ENCODE peak calls at places on chromosomes 4 and X, in eight cellular contexts. One of them, this sample, is unnamed.

GRCh38 chrX:136168929-136169735 is 21.8 kb downstream of the FHL1 start:
- DNase-seq in SHP77 treated with DMSO at 0.1 percent for 48 hours: no peak
- DNase-seq in retina: peak; percentile 54
- DNase-seq in T-helper 1 cell: no peak
- DNase-seq in non-pigmented ciliary epithelial cell: peak; percentile 69
- DNase-seq in cortex of kidney: no peak
- DNase-seq in neural progenitor cell: peak; percentile 84
- DNase-seq in amygdala: no peak
- DNase-seq in this sample: no peak

GRCh38 chrX:110003167-110004156 is 548 bp downstream of the TMEM164 start:
- DNase-seq in non-pigmented ciliary epithelial cell: no peak
- DNase-seq in cortex of kidney: no peak
- DNase-seq in amygdala: no peak
- DNase-seq in T-helper 1 cell: no peak
- DNase-seq in SHP77 treated with DMSO at 0.1 percent for 48 hours: no peak
- DNase-seq in retina: peak; percentile 47
- DNase-seq in neural progenitor cell: no peak
- DNase-seq in this sample: no peak

GRCh38 chrX:130637591-130637990 is 235.8 kb downstream of the RBMX2 start:
- DNase-seq in T-helper 1 cell: no peak
- DNase-seq in retina: no peak
- DNase-seq in cortex of kidney: no peak
- DNase-seq in SHP77 treated with DMSO at 0.1 percent for 48 hours: no peak
- DNase-seq in non-pigmented ciliary epithelial cell: no peak
- DNase-seq in amygdala: no peak
- DNase-seq in neural progenitor cell: no peak
- DNase-seq in this sample: no peak

GRCh38 chr4:28378109-28378830 is 1517.6 kb downstream of the STIM2 start:
- DNase-seq in non-pigmented ciliary epithelial cell: no peak
- DNase-seq in SHP77 treated with DMSO at 0.1 percent for 48 hours: no peak
- DNase-seq in retina: no peak
- DNase-seq in T-helper 1 cell: no peak
- DNase-seq in amygdala: no peak
- DNase-seq in neural progenitor cell: peak; percentile 7
- DNase-seq in cortex of kidney: no peak
- DNase-seq in this sample: no peak

GRCh38 chrX:20263474-20263873 is 3.2 kb downstream of the RPS6KA3 start:
- DNase-seq in retina: no peak
- DNase-seq in neural progenitor cell: no peak
- DNase-seq in non-pigmented ciliary epithelial cell: no peak
- DNase-seq in SHP77 treated with DMSO at 0.1 percent for 48 hours: no peak
- DNase-seq in amygdala: no peak
- DNase-seq in T-helper 1 cell: no peak
- DNase-seq in cortex of kidney: no peak
- DNase-seq in this sample: no peak

GRCh38 chr4:84100071-84100470 is 399.0 kb downstream of the NKX6-1 start:
- DNase-seq in amygdala: no peak
- DNase-seq in SHP77 treated with DMSO at 0.1 percent for 48 hours: no peak
- DNase-seq in retina: no peak
- DNase-seq in neural progenitor cell: no peak
- DNase-seq in cortex of kidney: no peak
- DNase-seq in non-pigmented ciliary epithelial cell: no peak
- DNase-seq in T-helper 1 cell: no peak
- DNase-seq in this sample: no peak

GRCh38 chrX:44305921-44306320 is 37.6 kb downstream of the EFHC2 start:
- DNase-seq in SHP77 treated with DMSO at 0.1 percent for 48 hours: no peak
- DNase-seq in cortex of kidney: no peak
- DNase-seq in T-helper 1 cell: no peak
- DNase-seq in retina: no peak
- DNase-seq in amygdala: no peak
- DNase-seq in neural progenitor cell: no peak
- DNase-seq in non-pigmented ciliary epithelial cell: no peak
- DNase-seq in this sample: no peak

GRCh38 chr4:87033902-87034301 is 99.1 kb downstream of the AFF1 start:
- DNase-seq in cortex of kidney: no peak
- DNase-seq in amygdala: no peak
- DNase-seq in retina: no peak
- DNase-seq in SHP77 treated with DMSO at 0.1 percent for 48 hours: no peak
- DNase-seq in T-helper 1 cell: no peak
- DNase-seq in non-pigmented ciliary epithelial cell: no peak
- DNase-seq in neural progenitor cell: peak; percentile 67
- DNase-seq in this sample: no peak

GRCh38 chrX:97524340-97524739 is 640.6 kb downstream of the RPA4 start:
- DNase-seq in neural progenitor cell: no peak
- DNase-seq in T-helper 1 cell: no peak
- DNase-seq in cortex of kidney: no peak
- DNase-seq in retina: no peak
- DNase-seq in amygdala: no peak
- DNase-seq in SHP77 treated with DMSO at 0.1 percent for 48 hours: no peak
- DNase-seq in non-pigmented ciliary epithelial cell: no peak
- DNase-seq in this sample: no peak

GRCh38 chrX:2632533-2633504 is 58.3 kb upstream of the CD99 start:
- DNase-seq in neural progenitor cell: no peak
- DNase-seq in cortex of kidney: no peak
- DNase-seq in non-pigmented ciliary epithelial cell: peak; percentile 38
- DNase-seq in SHP77 treated with DMSO at 0.1 percent for 48 hours: no peak
- DNase-seq in retina: peak; percentile 11
- DNase-seq in T-helper 1 cell: no peak
- DNase-seq in amygdala: no peak
- DNase-seq in this sample: no peak

GRCh38 chr4:54513231-54513630 is 144.5 kb upstream of the KIT start:
- DNase-seq in non-pigmented ciliary epithelial cell: peak; percentile 47
- DNase-seq in retina: no peak
- DNase-seq in amygdala: no peak
- DNase-seq in neural progenitor cell: no peak
- DNase-seq in T-helper 1 cell: no peak
- DNase-seq in cortex of kidney: no peak
- DNase-seq in SHP77 treated with DMSO at 0.1 percent for 48 hours: no peak
- DNase-seq in this sample: no peak

This sample was measured in stimulated activated naive CD4-positive, alpha-beta T cell treated with Interleukin-2 at 50 U/mL for 16 hours.